ENCODE peak calls at places on chromosome 6, in eight cellular contexts. X, K, U, Z, M, W, S and P are unnamed samples.

GRCh38 chr6:68876792-68877493 is 241.9 kb downstream of the ADGRB3 start:
- DNase-seq in X (peak), K (no peak), U (no peak), Z (no peak), M (no peak), W (no peak), S (no peak), P (peak)

GRCh38 chr6:53293691-53294090 is 55.1 kb downstream of the ELOVL5 start:
- DNase-seq in X (no peak), K (no peak), U (no peak), Z (no peak), M (no peak), W (no peak), S (no peak), P (no peak)

GRCh38 chr6:166866839-166867637 is 89.3 kb downstream of the RNASET2 start:
- DNase-seq in X (no peak), K (no peak), U (no peak), Z (no peak), M (no peak), W (no peak), S (peak), P (no peak)

GRCh38 chr6:582370-582769 is 74.5 kb downstream of the HUS1B start:
- DNase-seq in X (no peak), K (no peak), U (no peak), Z (no peak), M (no peak), W (no peak), S (no peak), P (no peak)

GRCh38 chr6:75211920-75212590 is 6.2 kb upstream of the COL12A1 start:
- DNase-seq in X (no peak), K (no peak), U (no peak), Z (no peak), M (no peak), W (no peak), S (no peak), P (no peak)

GRCh38 chr6:123089223-123089622 is 93.2 kb downstream of the CLVS2 start:
- DNase-seq in X (peak), K (no peak), U (no peak), Z (no peak), M (no peak), W (no peak), S (no peak), P (no peak)

GRCh38 chr6:11938285-11938890 is 73.7 kb upstream of the HIVEP1 start:
- DNase-seq in X (no peak), K (no peak), U (no peak), Z (no peak), M (no peak), W (no peak), S (no peak), P (no peak)

GRCh38 chr6:117938324-117938995 is 31.4 kb downstream of the SLC35F1 start:
- DNase-seq in X (no peak), K (no peak), U (no peak), Z (no peak), M (peak), W (no peak), S (no peak), P (no peak)

GRCh38 chr6:159890802-159891201 is at the start of gene MAS1:
- DNase-seq in X (no peak), K (no peak), U (no peak), Z (no peak), M (no peak), W (no peak), S (no peak), P (no peak)

GRCh38 chr6:7292856-7293255 is 20.1 kb downstream of the SSR1 start:
- DNase-seq in X (no peak), K (no peak), U (no peak), Z (no peak), M (no peak), W (no peak), S (no peak), P (no peak)

GRCh38 chr6:52498538-52499017 is 78.3 kb downstream of the TRAM2 start:
- DNase-seq in X (no peak), K (no peak), U (no peak), Z (no peak), M (peak), W (no peak), S (no peak), P (no peak)

GRCh38 chr6:136611133-136611532 is 60.9 kb upstream of the MAP7 start:
- DNase-seq in X (no peak), K (no peak), U (no peak), Z (no peak), M (no peak), W (no peak), S (no peak), P (no peak)

GRCh38 chr6:122736166-122736565 is 43.4 kb upstream of the FABP7 start:
- DNase-seq in X (peak), K (no peak), U (no peak), Z (no peak), M (no peak), W (no peak), S (no peak), P (no peak)

GRCh38 chr6:27031302-27031701 is 216.2 kb upstream of the PRSS16 start:
- DNase-seq in X (no peak), K (no peak), U (no peak), Z (peak), M (no peak), W (no peak), S (no peak), P (peak)

GRCh38 chr6:7467007-7467897 is 74.2 kb upstream of the DSP start:
- DNase-seq in X (no peak), K (no peak), U (no peak), Z (no peak), M (peak), W (no peak), S (peak), P (no peak)

GRCh38 chr6:14964486-14964885 is 281.4 kb upstream of the JARID2 start:
- DNase-seq in X (no peak), K (no peak), U (no peak), Z (no peak), M (no peak), W (no peak), S (no peak), P (no peak)

GRCh38 chr6:24431045-24431451 is 28.3 kb downstream of the MRS2 start:
- DNase-seq in X (peak), K (no peak), U (no peak), Z (peak), M (no peak), W (peak), S (no peak), P (peak)

GRCh38 chr6:150314230-150315188 is 54.3 kb upstream of the IYD start:
- DNase-seq in X (no peak), K (no peak), U (no peak), Z (no peak), M (no peak), W (no peak), S (no peak), P (no peak)

GRCh38 chr6:1688396-1688795 is 78.7 kb downstream of the FOXC1 start:
- DNase-seq in X (no peak), K (no peak), U (no peak), Z (no peak), M (no peak), W (no peak), S (no peak), P (no peak)

GRCh38 chr6:15066433-15067337 is 179.2 kb upstream of the JARID2 start:
- DNase-seq in X (no peak), K (no peak), U (peak), Z (peak), M (no peak), W (peak), S (peak), P (no peak)

GRCh38 chr6:125554456-125554855 is 195.0 kb upstream of the HEY2 start:
- DNase-seq in X (no peak), K (no peak), U (no peak), Z (no peak), M (no peak), W (no peak), S (no peak), P (no peak)

GRCh38 chr6:44043036-44043478 is 84.2 kb downstream of the MRPL14 start:
- DNase-seq in X (no peak), K (no peak), U (no peak), Z (peak), M (no peak), W (no peak), S (no peak), P (peak)

GRCh38 chr6:149142924-149143429 is 174.5 kb upstream of the TAB2 start:
- DNase-seq in X (no peak), K (no peak), U (no peak), Z (no peak), M (no peak), W (no peak), S (no peak), P (no peak)